ENCODE peak calls at places on chromosomes 4 and X, in four cellular contexts. One of them, this sample, is unnamed.
A peak's percentile ranks its signal among the peaks of the same experiment; 100 is the strongest.

GRCh38 chrX:154748712-154749339 is 2.1 kb downstream of the GAB3 start:
- DNase-seq in hepatocyte: peak; percentile 52
- DNase-seq in IMR-90: peak; percentile 50
- DNase-seq in ovary: no peak
- DNase-seq in this sample: peak; percentile 6

GRCh38 chr4:77449162-77449561 is 156.5 kb upstream of the CXCL13 start:
- DNase-seq in hepatocyte: no peak
- DNase-seq in IMR-90: no peak
- DNase-seq in ovary: no peak
- DNase-seq in this sample: peak; percentile 17

GRCh38 chr4:126784966-126785580 is 847.7 kb upstream of the INTU start:
- DNase-seq in hepatocyte: no peak
- DNase-seq in IMR-90: peak; percentile 30
- DNase-seq in ovary: no peak
- DNase-seq in this sample: no peak

GRCh38 chr4:147312376-147313046 is 168.4 kb upstream of the EDNRA start:
- DNase-seq in hepatocyte: no peak
- DNase-seq in IMR-90: peak; percentile 81
- DNase-seq in ovary: no peak
- DNase-seq in this sample: no peak

GRCh38 chrX:153464116-153464515 is 6.3 kb downstream of the HAUS7 start:
- DNase-seq in hepatocyte: no peak
- DNase-seq in IMR-90: no peak
- DNase-seq in ovary: no peak
- DNase-seq in this sample: no peak

GRCh38 chr4:37431417-37431743 is 186.8 kb downstream of the NWD2 start:
- DNase-seq in hepatocyte: peak; percentile 58
- DNase-seq in IMR-90: no peak
- DNase-seq in ovary: no peak
- DNase-seq in this sample: no peak

GRCh38 chr4:8882239-8882638 is 10.6 kb upstream of the HMX1 start:
- DNase-seq in hepatocyte: no peak
- DNase-seq in IMR-90: no peak
- DNase-seq in ovary: no peak
- DNase-seq in this sample: no peak

GRCh38 chrX:70262952-70263567 is 3.1 kb upstream of the P2RY4 start:
- DNase-seq in hepatocyte: peak; percentile 73
- DNase-seq in IMR-90: peak; percentile 28
- DNase-seq in ovary: peak; percentile 45
- DNase-seq in this sample: peak; percentile 16

GRCh38 chrX:16418650-16419049 is 231.3 kb upstream of the S100G start:
- DNase-seq in hepatocyte: no peak
- DNase-seq in IMR-90: no peak
- DNase-seq in ovary: no peak
- DNase-seq in this sample: no peak

GRCh38 chrX:13890806-13891205 is 73.9 kb upstream of the GPM6B start:
- DNase-seq in hepatocyte: no peak
- DNase-seq in IMR-90: no peak
- DNase-seq in ovary: no peak
- DNase-seq in this sample: no peak

GRCh38 chr4:4647041-4647440 is 105.2 kb upstream of the STX18 start:
- DNase-seq in hepatocyte: no peak
- DNase-seq in IMR-90: peak; percentile 44
- DNase-seq in ovary: no peak
- DNase-seq in this sample: peak; percentile 25

GRCh38 chr4:158327525-158327924 is 117.2 kb downstream of the TMEM144 start:
- DNase-seq in hepatocyte: peak; percentile 6
- DNase-seq in IMR-90: no peak
- DNase-seq in ovary: no peak
- DNase-seq in this sample: no peak

GRCh38 chr4:150385606-150386005 is 196.3 kb upstream of the MAB21L2 start:
- DNase-seq in hepatocyte: peak; percentile 39
- DNase-seq in IMR-90: peak; percentile 92
- DNase-seq in ovary: no peak
- DNase-seq in this sample: peak; percentile 79

GRCh38 chrX:133921764-133922389 is 63.5 kb downstream of the GPC3 start:
- DNase-seq in hepatocyte: peak; percentile 28
- DNase-seq in IMR-90: peak; percentile 5
- DNase-seq in ovary: no peak
- DNase-seq in this sample: peak; percentile 9

GRCh38 chr4:54783402-54784110 is 125.8 kb downstream of the KIT start:
- DNase-seq in hepatocyte: no peak
- DNase-seq in IMR-90: no peak
- DNase-seq in ovary: no peak
- DNase-seq in this sample: no peak

GRCh38 chrX:124240422-124240821 is 92.0 kb upstream of the TEX13D start:
- DNase-seq in hepatocyte: no peak
- DNase-seq in IMR-90: no peak
- DNase-seq in ovary: no peak
- DNase-seq in this sample: no peak

GRCh38 chrX:20461576-20461975 is 194.9 kb upstream of the RPS6KA3 start:
- DNase-seq in hepatocyte: no peak
- DNase-seq in IMR-90: peak; percentile 39
- DNase-seq in ovary: no peak
- DNase-seq in this sample: no peak

GRCh38 chr4:173051697-173052096 is 116.9 kb upstream of the GALNT7 start:
- DNase-seq in hepatocyte: no peak
- DNase-seq in IMR-90: peak; percentile 7
- DNase-seq in ovary: no peak
- DNase-seq in this sample: no peak

GRCh38 chr4:112348488-112349158 is 51.5 kb downstream of the ALPK1 start:
- DNase-seq in hepatocyte: peak; percentile 68
- DNase-seq in IMR-90: peak; percentile 84
- DNase-seq in ovary: no peak
- DNase-seq in this sample: peak; percentile 21

GRCh38 chr4:55256787-55257186 is 89.3 kb upstream of the SRD5A3 start:
- DNase-seq in hepatocyte: peak; percentile 32
- DNase-seq in IMR-90: no peak
- DNase-seq in ovary: no peak
- DNase-seq in this sample: no peak

DNA sequence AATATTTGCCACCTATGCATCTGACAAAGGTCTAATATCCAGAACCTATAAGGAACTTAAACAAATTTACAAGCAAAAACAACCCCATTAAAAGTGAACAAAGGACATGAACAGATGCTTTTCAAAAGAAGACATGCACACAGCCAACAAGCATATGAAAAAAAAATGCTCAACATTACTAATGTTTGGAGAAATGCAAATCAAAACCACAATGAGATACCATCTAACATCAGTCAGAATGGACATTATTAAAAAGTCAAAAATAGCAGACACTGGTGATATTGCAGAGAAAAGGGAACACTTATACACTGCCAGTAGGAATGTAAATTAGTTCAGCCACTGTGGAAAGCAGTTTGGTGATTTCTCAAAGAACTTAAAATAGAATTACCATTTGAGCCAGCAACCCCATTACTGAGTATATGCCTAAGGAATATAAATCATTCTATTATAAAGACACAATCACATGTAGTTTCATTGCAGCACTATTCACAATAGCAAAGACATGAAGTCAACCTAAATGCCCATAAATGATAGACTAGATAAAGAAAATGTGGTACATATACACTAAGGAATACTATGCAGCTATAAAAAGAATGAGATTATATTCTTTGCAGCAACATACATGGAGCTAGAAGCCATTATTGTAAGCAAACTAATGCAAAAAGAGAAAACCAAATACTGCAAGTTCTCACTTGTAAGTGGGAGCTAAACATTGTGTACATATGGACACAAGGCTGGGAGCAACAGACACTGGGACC is 1509.5 kb downstream of the TECRL start:
- DNase-seq in hepatocyte: no peak
- DNase-seq in IMR-90: no peak
- DNase-seq in ovary: no peak
- DNase-seq in this sample: no peak
- H3K4me3 ChIP-seq in hepatocyte: no peak overlapping the region
- H3K4me3 ChIP-seq in IMR-90: no peak overlapping the region
- H3K4me3 ChIP-seq in ovary: no peak overlapping the region
- H3K4me3 ChIP-seq in this sample: no peak overlapping the region

GRCh38 chr4:373062-373839 is 35.6 kb downstream of the ZNF141 start:
- DNase-seq in hepatocyte: no peak
- DNase-seq in IMR-90: no peak
- DNase-seq in ovary: no peak
- DNase-seq in this sample: no peak

DNA sequence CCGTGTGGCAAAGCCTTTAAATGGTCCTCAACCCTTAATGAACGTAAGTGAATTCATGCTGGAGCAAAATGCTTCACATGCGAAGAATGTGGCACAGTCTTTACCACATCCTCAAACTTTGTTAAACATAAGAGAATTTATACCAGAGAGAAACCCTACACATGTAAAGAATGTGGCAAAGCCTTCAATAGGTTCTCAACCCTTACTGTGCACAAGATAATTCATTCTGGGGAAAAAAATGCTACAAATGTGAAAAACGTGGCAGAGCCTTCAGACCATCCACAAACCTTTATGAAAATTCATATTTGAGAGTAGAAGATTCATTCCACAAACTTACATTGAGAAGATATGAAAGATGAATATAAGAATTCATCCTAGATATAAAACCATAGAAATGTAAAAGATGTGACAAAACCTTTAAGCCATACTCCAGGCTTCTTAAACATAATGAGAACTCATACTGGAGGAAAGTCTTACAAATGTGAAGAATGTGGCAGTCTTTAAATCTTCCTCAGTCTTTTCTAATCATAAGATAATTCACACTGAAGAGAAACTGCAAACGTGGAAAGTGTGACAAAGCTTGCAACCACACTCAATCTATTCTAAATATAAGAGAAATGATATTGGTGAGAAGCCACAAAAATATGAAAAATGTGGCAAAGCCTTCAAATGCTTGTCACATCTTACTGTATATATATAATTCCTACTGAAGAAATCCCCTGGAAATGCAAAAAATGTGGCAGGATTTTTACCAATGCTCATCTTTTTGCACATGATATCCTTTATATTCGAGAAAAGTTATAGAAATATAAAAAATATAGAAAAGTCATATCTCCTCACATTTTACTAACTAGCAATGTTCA is 36.9 kb downstream of the ZNF141 start:
- DNase-seq in hepatocyte: no peak
- DNase-seq in IMR-90: no peak
- DNase-seq in ovary: no peak
- DNase-seq in this sample: no peak
- H3K9me3 ChIP-seq in hepatocyte: peaks cover 76% of the 10 kb centered on the region
- H3K9me3 ChIP-seq in IMR-90: peaks cover 65% of the 10 kb centered on the region
- H3K9me3 ChIP-seq in ovary: peaks cover 43% of the 10 kb centered on the region
- H3K9me3 ChIP-seq in this sample: peaks cover 35% of the 10 kb centered on the region

DNA sequence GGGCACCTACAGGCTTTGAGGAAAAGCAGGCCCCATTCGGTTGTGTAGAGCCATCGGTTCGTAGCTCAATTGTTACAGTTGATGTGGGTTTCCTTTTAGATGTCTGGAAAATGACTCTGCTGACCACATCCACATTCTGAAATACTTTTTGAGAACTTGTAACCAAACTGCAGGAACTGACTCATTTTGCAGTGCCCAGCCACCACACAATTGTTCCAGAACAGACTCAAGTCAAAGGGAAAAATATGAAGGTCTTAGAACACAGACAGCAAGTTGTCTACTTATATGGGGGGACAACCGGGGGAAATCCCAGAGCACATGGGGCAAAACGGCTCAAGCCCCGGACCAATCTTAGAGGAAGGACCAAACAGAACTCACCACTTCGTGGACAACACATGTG is 557.6 kb upstream of the DIPK2B start:
- DNase-seq in hepatocyte: no peak
- DNase-seq in IMR-90: peak; percentile 93
- DNase-seq in ovary: no peak
- DNase-seq in this sample: peak; percentile 54
- H3K36me3 ChIP-seq in hepatocyte: no peaks in the 10 kb centered on the region
- H3K36me3 ChIP-seq in IMR-90: peaks cover 26% of the 10 kb centered on the region
- H3K36me3 ChIP-seq in ovary: no peaks in the 10 kb centered on the region
- H3K36me3 ChIP-seq in this sample: peaks cover 90% of the 10 kb centered on the region

DNA sequence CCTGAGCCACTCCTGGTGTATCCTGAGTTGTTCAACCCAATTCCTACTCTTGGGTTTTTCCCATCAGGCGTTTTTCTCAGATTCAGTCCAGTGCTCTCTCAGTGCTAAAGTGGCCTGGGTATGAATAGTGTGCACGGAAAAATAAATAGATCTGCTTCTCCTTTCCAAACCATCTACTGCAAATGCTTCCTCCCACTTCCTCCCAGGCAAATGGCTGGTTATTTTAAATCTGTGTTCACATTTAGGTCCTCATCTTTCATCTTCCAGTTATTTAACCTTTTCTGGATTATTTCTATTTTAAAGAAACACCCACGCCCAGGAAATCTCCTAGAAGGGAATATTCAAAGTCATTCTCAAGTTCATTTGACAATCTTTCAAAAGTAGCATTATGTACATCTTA is 66.1 kb downstream of the MED28 start:
- DNase-seq in hepatocyte: no peak
- DNase-seq in IMR-90: no peak
- DNase-seq in ovary: no peak
- DNase-seq in this sample: no peak
- H3K4me3 ChIP-seq in hepatocyte: no peak overlapping the region
- H3K4me3 ChIP-seq in IMR-90: no peak overlapping the region
- H3K4me3 ChIP-seq in ovary: no peak overlapping the region
- H3K4me3 ChIP-seq in this sample: no peak overlapping the region

This sample was measured in MG63.